ENCODE peak calls at places on chromosomes 2 and 18, in seven cellular contexts. One of them, this sample, is unnamed.

GRCh38 chr2:187230088-187230487 is 218.0 kb downstream of the CALCRL start:
- DNase-seq in prostate gland: no peak
- DNase-seq in endodermal cell: no peak
- DNase-seq in CD4-positive, alpha-beta memory T cell: no peak
- DNase-seq in mammary epithelial cell: no peak
- DNase-seq in IMR-90: no peak
- DNase-seq in adrenal gland: no peak
- DNase-seq in this sample: no peak

GRCh38 chr2:121650554-121650930 is 1.3 kb upstream of the CLASP1 start:
- DNase-seq in prostate gland: no peak
- DNase-seq in endodermal cell: peak; percentile 73
- DNase-seq in CD4-positive, alpha-beta memory T cell: no peak
- DNase-seq in mammary epithelial cell: peak; percentile 20
- DNase-seq in IMR-90: peak; percentile 18
- DNase-seq in adrenal gland: peak; percentile 16
- DNase-seq in this sample: no peak

GRCh38 chr2:121309801-121310200 is 24.8 kb upstream of the TFCP2L1 start:
- DNase-seq in prostate gland: no peak
- DNase-seq in endodermal cell: peak; percentile 79
- DNase-seq in CD4-positive, alpha-beta memory T cell: no peak
- DNase-seq in mammary epithelial cell: no peak
- DNase-seq in IMR-90: no peak
- DNase-seq in adrenal gland: no peak
- DNase-seq in this sample: no peak

GRCh38 chr2:105138643-105139042 is 100.8 kb downstream of the MRPS9 start:
- DNase-seq in prostate gland: no peak
- DNase-seq in endodermal cell: no peak
- DNase-seq in CD4-positive, alpha-beta memory T cell: no peak
- DNase-seq in mammary epithelial cell: peak; percentile 8
- DNase-seq in IMR-90: no peak
- DNase-seq in adrenal gland: no peak
- DNase-seq in this sample: no peak

GRCh38 chr18:9354256-9354655 is 19.7 kb downstream of the TWSG1 start:
- DNase-seq in prostate gland: no peak
- DNase-seq in endodermal cell: no peak
- DNase-seq in CD4-positive, alpha-beta memory T cell: no peak
- DNase-seq in mammary epithelial cell: no peak
- DNase-seq in IMR-90: peak; percentile 45
- DNase-seq in adrenal gland: no peak
- DNase-seq in this sample: no peak

GRCh38 chr2:20615466-20616241 is 35.2 kb downstream of the HS1BP3 start:
- DNase-seq in prostate gland: no peak
- DNase-seq in endodermal cell: peak; percentile 41
- DNase-seq in CD4-positive, alpha-beta memory T cell: no peak
- DNase-seq in mammary epithelial cell: no peak
- DNase-seq in IMR-90: no peak
- DNase-seq in adrenal gland: no peak
- DNase-seq in this sample: peak; percentile 47

GRCh38 chr18:22709288-22710060 is 223.7 kb upstream of the RBBP8 start:
- DNase-seq in prostate gland: no peak
- DNase-seq in endodermal cell: no peak
- DNase-seq in CD4-positive, alpha-beta memory T cell: no peak
- DNase-seq in mammary epithelial cell: no peak
- DNase-seq in IMR-90: peak; percentile 31
- DNase-seq in adrenal gland: peak; percentile 87
- DNase-seq in this sample: no peak

GRCh38 chr2:72330673-72331072 is 183.0 kb upstream of the CYP26B1 start:
- DNase-seq in prostate gland: no peak
- DNase-seq in endodermal cell: no peak
- DNase-seq in CD4-positive, alpha-beta memory T cell: no peak
- DNase-seq in mammary epithelial cell: no peak
- DNase-seq in IMR-90: peak; percentile 3
- DNase-seq in adrenal gland: no peak
- DNase-seq in this sample: no peak

GRCh38 chr2:109242654-109243331 is 113.8 kb downstream of the SH3RF3 start:
- DNase-seq in prostate gland: peak; percentile 17
- DNase-seq in endodermal cell: no peak
- DNase-seq in CD4-positive, alpha-beta memory T cell: no peak
- DNase-seq in mammary epithelial cell: peak; percentile 6
- DNase-seq in IMR-90: peak; percentile 94
- DNase-seq in adrenal gland: peak; percentile 76
- DNase-seq in this sample: no peak

GRCh38 chr18:58241877-58242276 is 197.9 kb downstream of the NEDD4L start:
- DNase-seq in prostate gland: no peak
- DNase-seq in endodermal cell: no peak
- DNase-seq in CD4-positive, alpha-beta memory T cell: no peak
- DNase-seq in mammary epithelial cell: peak; percentile 61
- DNase-seq in IMR-90: peak; percentile 93
- DNase-seq in adrenal gland: no peak
- DNase-seq in this sample: peak; percentile 53

GRCh38 chr2:10493636-10494281 is 45.6 kb upstream of the ODC1 start:
- DNase-seq in prostate gland: peak; percentile 85
- DNase-seq in endodermal cell: no peak
- DNase-seq in CD4-positive, alpha-beta memory T cell: peak; percentile 83
- DNase-seq in mammary epithelial cell: peak; percentile 99
- DNase-seq in IMR-90: peak; percentile 95
- DNase-seq in adrenal gland: peak; percentile 5
- DNase-seq in this sample: no peak

GRCh38 chr2:191665286-191665685 is 12.7 kb upstream of the NABP1 start:
- DNase-seq in prostate gland: no peak
- DNase-seq in endodermal cell: no peak
- DNase-seq in CD4-positive, alpha-beta memory T cell: no peak
- DNase-seq in mammary epithelial cell: peak; percentile 79
- DNase-seq in IMR-90: peak; percentile 82
- DNase-seq in adrenal gland: no peak
- DNase-seq in this sample: no peak

GRCh38 chr2:180873219-180873618 is 107.2 kb upstream of the UBE2E3 start:
- DNase-seq in prostate gland: no peak
- DNase-seq in endodermal cell: no peak
- DNase-seq in CD4-positive, alpha-beta memory T cell: no peak
- DNase-seq in mammary epithelial cell: peak; percentile 16
- DNase-seq in IMR-90: no peak
- DNase-seq in adrenal gland: no peak
- DNase-seq in this sample: no peak

GRCh38 chr2:128773641-128774319 is 455.1 kb upstream of the HS6ST1 start:
- DNase-seq in prostate gland: no peak
- DNase-seq in endodermal cell: no peak
- DNase-seq in CD4-positive, alpha-beta memory T cell: no peak
- DNase-seq in mammary epithelial cell: no peak
- DNase-seq in IMR-90: no peak
- DNase-seq in adrenal gland: no peak
- DNase-seq in this sample: peak; percentile 30

GRCh38 chr2:38093503-38093902 is 17.6 kb upstream of the CYP1B1 start:
- DNase-seq in prostate gland: no peak
- DNase-seq in endodermal cell: no peak
- DNase-seq in CD4-positive, alpha-beta memory T cell: no peak
- DNase-seq in mammary epithelial cell: no peak
- DNase-seq in IMR-90: no peak
- DNase-seq in adrenal gland: no peak
- DNase-seq in this sample: no peak

GRCh38 chr18:22283397-22283796 is 114.0 kb downstream of the GATA6 start:
- DNase-seq in prostate gland: no peak
- DNase-seq in endodermal cell: no peak
- DNase-seq in CD4-positive, alpha-beta memory T cell: no peak
- DNase-seq in mammary epithelial cell: peak; percentile 14
- DNase-seq in IMR-90: peak; percentile 56
- DNase-seq in adrenal gland: no peak
- DNase-seq in this sample: no peak

GRCh38 chr2:163264376-163264775 is 425.8 kb upstream of the KCNH7 start:
- DNase-seq in prostate gland: no peak
- DNase-seq in endodermal cell: no peak
- DNase-seq in CD4-positive, alpha-beta memory T cell: no peak
- DNase-seq in mammary epithelial cell: peak; percentile 62
- DNase-seq in IMR-90: peak; percentile 15
- DNase-seq in adrenal gland: no peak
- DNase-seq in this sample: no peak

GRCh38 chr2:68423966-68424650 is 43.0 kb downstream of the FBXO48 start:
- DNase-seq in prostate gland: no peak
- DNase-seq in endodermal cell: no peak
- DNase-seq in CD4-positive, alpha-beta memory T cell: no peak
- DNase-seq in mammary epithelial cell: no peak
- DNase-seq in IMR-90: no peak
- DNase-seq in adrenal gland: no peak
- DNase-seq in this sample: no peak

GRCh38 chr2:189022492-189022891 is 48.3 kb downstream of the COL3A1 start:
- DNase-seq in prostate gland: no peak
- DNase-seq in endodermal cell: no peak
- DNase-seq in CD4-positive, alpha-beta memory T cell: no peak
- DNase-seq in mammary epithelial cell: no peak
- DNase-seq in IMR-90: peak; percentile 54
- DNase-seq in adrenal gland: no peak
- DNase-seq in this sample: no peak

GRCh38 chr2:189020179-189020578 is 46.0 kb downstream of the COL3A1 start:
- DNase-seq in prostate gland: no peak
- DNase-seq in endodermal cell: no peak
- DNase-seq in CD4-positive, alpha-beta memory T cell: no peak
- DNase-seq in mammary epithelial cell: no peak
- DNase-seq in IMR-90: no peak
- DNase-seq in adrenal gland: no peak
- DNase-seq in this sample: no peak

GRCh38 chr2:189022002-189022401 is 47.8 kb downstream of the COL3A1 start:
- DNase-seq in prostate gland: no peak
- DNase-seq in endodermal cell: no peak
- DNase-seq in CD4-positive, alpha-beta memory T cell: no peak
- DNase-seq in mammary epithelial cell: no peak
- DNase-seq in IMR-90: peak; percentile 93
- DNase-seq in adrenal gland: no peak
- DNase-seq in this sample: no peak

DNA sequence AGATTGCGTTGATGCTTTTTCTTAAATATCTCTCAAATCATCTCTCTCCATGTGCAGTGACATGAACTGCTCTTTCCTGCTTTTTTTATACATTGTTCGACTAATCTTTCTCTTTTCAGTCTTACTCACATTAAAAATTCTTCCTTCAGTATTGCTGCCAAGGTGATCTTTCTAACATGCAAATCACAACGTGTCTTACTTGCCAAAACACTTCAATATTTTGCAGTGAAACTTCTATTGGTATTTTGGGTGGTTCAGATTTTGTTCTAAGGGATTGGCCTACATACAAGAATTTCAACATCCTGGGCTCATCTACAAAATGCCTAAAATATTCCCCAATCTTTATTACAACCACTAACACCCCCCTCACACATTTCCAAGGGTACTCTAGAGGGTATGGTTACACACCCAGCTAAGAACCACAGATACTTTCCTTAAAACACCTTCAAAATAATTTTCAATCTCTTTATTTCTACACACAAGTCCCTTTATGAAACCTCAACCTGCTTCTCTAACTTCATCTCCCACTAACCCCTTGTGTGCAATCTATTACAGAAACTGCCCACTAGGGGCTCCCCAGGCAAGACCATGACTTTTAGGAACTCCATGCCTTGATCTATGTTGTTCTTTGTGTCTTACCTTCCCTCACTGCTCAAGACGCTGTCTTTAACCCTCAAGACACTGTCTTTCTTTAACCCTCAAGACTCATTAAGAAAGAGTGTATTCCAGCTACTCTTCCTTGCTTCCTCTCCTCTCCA is 50.9 kb downstream of the COL3A1 start:
- DNase-seq in prostate gland: no peak
- DNase-seq in endodermal cell: peak; percentile 67
- DNase-seq in CD4-positive, alpha-beta memory T cell: no peak
- DNase-seq in mammary epithelial cell: peak; percentile 3
- DNase-seq in IMR-90: no peak
- DNase-seq in adrenal gland: no peak
- DNase-seq in this sample: no peak
- H3K4me3 ChIP-seq in prostate gland: no peak overlapping the region
- H3K4me3 ChIP-seq in endodermal cell: no peak overlapping the region
- H3K4me3 ChIP-seq in CD4-positive, alpha-beta memory T cell: no peak overlapping the region
- H3K4me3 ChIP-seq in mammary epithelial cell: no peak overlapping the region
- H3K4me3 ChIP-seq in IMR-90: no peak overlapping the region
- H3K4me3 ChIP-seq in adrenal gland: no peak overlapping the region
- H3K4me3 ChIP-seq in this sample: no peak overlapping the region

GRCh38 chr2:111634050-111634784 is 249.8 kb downstream of the ANAPC1 start:
- DNase-seq in prostate gland: no peak
- DNase-seq in endodermal cell: no peak
- DNase-seq in CD4-positive, alpha-beta memory T cell: no peak
- DNase-seq in mammary epithelial cell: peak; percentile 14
- DNase-seq in IMR-90: peak; percentile 59
- DNase-seq in adrenal gland: no peak
- DNase-seq in this sample: no peak

GRCh38 chr2:111633139-111633538 is 250.9 kb downstream of the ANAPC1 start:
- DNase-seq in prostate gland: no peak
- DNase-seq in endodermal cell: no peak
- DNase-seq in CD4-positive, alpha-beta memory T cell: no peak
- DNase-seq in mammary epithelial cell: no peak
- DNase-seq in IMR-90: no peak
- DNase-seq in adrenal gland: no peak
- DNase-seq in this sample: no peak

GRCh38 chr2:111633643-111634042 is 250.3 kb downstream of the ANAPC1 start:
- DNase-seq in prostate gland: no peak
- DNase-seq in endodermal cell: no peak
- DNase-seq in CD4-positive, alpha-beta memory T cell: no peak
- DNase-seq in mammary epithelial cell: no peak
- DNase-seq in IMR-90: no peak
- DNase-seq in adrenal gland: no peak
- DNase-seq in this sample: no peak

GRCh38 chr2:111634995-111635538 is 248.9 kb downstream of the ANAPC1 start:
- DNase-seq in prostate gland: no peak
- DNase-seq in endodermal cell: no peak
- DNase-seq in CD4-positive, alpha-beta memory T cell: no peak
- DNase-seq in mammary epithelial cell: no peak
- DNase-seq in IMR-90: no peak
- DNase-seq in adrenal gland: no peak
- DNase-seq in this sample: no peak

DNA sequence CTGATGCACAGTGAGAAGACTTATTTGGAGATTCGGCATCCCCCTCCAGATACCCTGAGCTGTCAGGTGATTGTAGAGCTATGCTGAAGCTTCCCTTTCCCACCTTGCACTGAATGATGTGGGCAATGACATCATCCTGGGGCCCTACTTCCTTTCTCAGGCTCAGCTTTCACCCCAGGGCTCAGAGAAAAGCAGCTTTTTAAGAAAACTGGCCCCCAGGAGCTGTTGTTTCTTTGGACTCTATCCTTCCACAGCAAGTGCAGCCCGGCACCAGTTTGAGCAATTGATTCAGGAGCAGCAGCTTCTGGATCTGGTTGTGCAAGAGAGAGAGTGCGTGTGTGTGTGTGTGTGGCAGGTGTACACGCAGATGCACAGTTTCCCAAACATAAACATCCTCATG is 251.3 kb downstream of the ANAPC1 start:
- DNase-seq in prostate gland: no peak
- DNase-seq in endodermal cell: no peak
- DNase-seq in CD4-positive, alpha-beta memory T cell: no peak
- DNase-seq in mammary epithelial cell: no peak
- DNase-seq in IMR-90: peak; percentile 71
- DNase-seq in adrenal gland: no peak
- DNase-seq in this sample: no peak
- H3K36me3 ChIP-seq in prostate gland: no peaks in the 10 kb centered on the region
- H3K36me3 ChIP-seq in endodermal cell: no peaks in the 10 kb centered on the region
- H3K36me3 ChIP-seq in CD4-positive, alpha-beta memory T cell: no peaks in the 10 kb centered on the region
- H3K36me3 ChIP-seq in mammary epithelial cell: no peaks in the 10 kb centered on the region
- H3K36me3 ChIP-seq in IMR-90: no peaks in the 10 kb centered on the region
- H3K36me3 ChIP-seq in adrenal gland: no peaks in the 10 kb centered on the region
- H3K36me3 ChIP-seq in this sample: no peaks in the 10 kb centered on the region

GRCh38 chr2:101290711-101291110 is 17.8 kb downstream of the RNF149 start:
- DNase-seq in prostate gland: no peak
- DNase-seq in endodermal cell: no peak
- DNase-seq in CD4-positive, alpha-beta memory T cell: no peak
- DNase-seq in mammary epithelial cell: no peak
- DNase-seq in IMR-90: no peak
- DNase-seq in adrenal gland: no peak
- DNase-seq in this sample: no peak
- H3K4me3 ChIP-seq in prostate gland: no peak overlapping the region
- H3K4me3 ChIP-seq in endodermal cell: no peak overlapping the region
- H3K4me3 ChIP-seq in CD4-positive, alpha-beta memory T cell: no peak overlapping the region
- H3K4me3 ChIP-seq in mammary epithelial cell: no peak overlapping the region
- H3K4me3 ChIP-seq in IMR-90: no peak overlapping the region
- H3K4me3 ChIP-seq in adrenal gland: no peak overlapping the region
- H3K4me3 ChIP-seq in this sample: no peak overlapping the region

GRCh38 chr2:1678609-1679008 is 65.7 kb downstream of the PXDN start:
- DNase-seq in prostate gland: no peak
- DNase-seq in endodermal cell: peak; percentile 48
- DNase-seq in CD4-positive, alpha-beta memory T cell: no peak
- DNase-seq in mammary epithelial cell: no peak
- DNase-seq in IMR-90: no peak
- DNase-seq in adrenal gland: no peak
- DNase-seq in this sample: no peak
- H3K36me3 ChIP-seq in prostate gland: no peaks in the 10 kb centered on the region
- H3K36me3 ChIP-seq in endodermal cell: peaks cover 73% of the 10 kb centered on the region
- H3K36me3 ChIP-seq in CD4-positive, alpha-beta memory T cell: no peaks in the 10 kb centered on the region
- H3K36me3 ChIP-seq in mammary epithelial cell: peaks cover 14% of the 10 kb centered on the region
- H3K36me3 ChIP-seq in IMR-90: peaks cover 77% of the 10 kb centered on the region
- H3K36me3 ChIP-seq in adrenal gland: no peaks in the 10 kb centered on the region
- H3K36me3 ChIP-seq in this sample: no peaks in the 10 kb centered on the region

This sample was measured in pancreas.